ENCODE peak calls at places on chromosomes 12 and 14, in seven cellular contexts. R is DMS 273 treated with DMSO at 0.1 percent for 48 hours; D is MM.1S; T is stimulated activated CD8-positive, alpha-beta memory T cell treated with anti-CD3 and anti-CD28 coated beads, Interleukin-4, amount 100 ng/mL, for 4 hours; U is NB4; S is hypothalamus; G is SK-N-MC. N is an unnamed sample.

GRCh38 chr14:103699901-103700752 is 15.1 kb downstream of the XRCC3 start:
- DNase-seq in S (peak), T (no peak), G (no peak), D (no peak), R (no peak), U (no peak), N (no peak)

GRCh38 chr14:103122578-103123127 is 608 bp upstream of the TNFAIP2 start:
- DNase-seq in U (peak), D (no peak), G (no peak), S (peak), T (no peak), R (no peak), N (no peak)

GRCh38 chr12:82627799-82628198 is 58.9 kb upstream of the TMTC2 start:
- DNase-seq in R (peak), S (no peak), D (peak), G (no peak), U (peak), T (no peak), N (no peak)

GRCh38 chr12:105253882-105254513 is 18.0 kb upstream of the APPL2 start:
- DNase-seq in T (no peak), U (no peak), G (no peak), R (no peak), S (no peak), D (no peak), N (no peak)

GRCh38 chr14:30564235-30564867 is 5.4 kb downstream of the G2E3 start:
- DNase-seq in R (no peak), S (no peak), G (no peak), U (no peak), D (no peak), T (no peak), N (no peak)

GRCh38 chr12:122406701-122407154 is 15.7 kb downstream of the CLIP1 start:
- DNase-seq in G (no peak), T (no peak), D (no peak), R (no peak), S (no peak), U (no peak), N (no peak)

GRCh38 chr12:102299731-102300130 is 102.1 kb upstream of the PMCH start:
- DNase-seq in R (no peak), T (no peak), G (no peak), S (no peak), D (no peak), U (no peak), N (no peak)

GRCh38 chr12:45483571-45483970 is 245.9 kb upstream of the ARID2 start:
- DNase-seq in G (no peak), T (no peak), U (no peak), D (no peak), S (no peak), R (no peak), N (no peak)

GRCh38 chr12:304815-305214 is 42.2 kb upstream of the SLC6A13 start:
- DNase-seq in D (no peak), R (no peak), U (no peak), T (no peak), S (no peak), G (no peak), N (no peak)

GRCh38 chr14:105549481-105549880 is 23.1 kb downstream of the TMEM121 start:
- DNase-seq in T (no peak), R (no peak), U (no peak), D (no peak), S (no peak), G (no peak), N (no peak)

GRCh38 chr14:104393199-104393897 is 186.2 kb upstream of the C14orf180 start:
- DNase-seq in T (no peak), R (no peak), G (no peak), D (no peak), U (no peak), S (no peak), N (no peak)

GRCh38 chr14:54116972-54117371 is 160.3 kb upstream of the BMP4 start:
- DNase-seq in S (no peak), U (no peak), G (no peak), T (no peak), D (no peak), R (no peak), N (no peak)

GRCh38 chr12:43233861-43234260 is 318.1 kb downstream of the ADAMTS20 start:
- DNase-seq in D (no peak), S (no peak), G (no peak), U (no peak), R (no peak), T (no peak), N (no peak)

GRCh38 chr12:108729612-108730336 is 1.5 kb downstream of the CORO1C start:
- DNase-seq in D (no peak), R (peak), T (no peak), G (no peak), S (no peak), U (peak), N (no peak)

GRCh38 chr12:76586764-76587395 is 27.3 kb upstream of the OSBPL8 start:
- DNase-seq in U (peak), S (no peak), R (no peak), G (peak), D (peak), T (peak), N (peak)

GRCh38 chr14:57275023-57275664 is 6.4 kb downstream of the AP5M1 start:
- DNase-seq in T (no peak), G (no peak), D (no peak), S (no peak), R (no peak), U (no peak), N (no peak)

GRCh38 chr14:105850853-105851581 is 324.6 kb downstream of the TMEM121 start:
- DNase-seq in T (no peak), R (no peak), U (no peak), G (no peak), S (no peak), D (no peak), N (no peak)

GRCh38 chr12:128613821-128614220 is 209.9 kb downstream of the SLC15A4 start:
- DNase-seq in G (no peak), U (peak), R (no peak), S (no peak), T (no peak), D (no peak), N (no peak)

GRCh38 chr14:54693761-54694160 is 126.8 kb downstream of the SAMD4A start:
- DNase-seq in T (no peak), D (no peak), S (no peak), U (no peak), R (no peak), G (no peak), N (no peak)

GRCh38 chr14:103395245-103395644 is 10.0 kb downstream of the MARK3 start:
- DNase-seq in R (no peak), T (no peak), G (no peak), D (no peak), U (no peak), S (no peak), N (no peak)

GRCh38 chr14:81668626-81669274 is 135.1 kb upstream of the SEL1L start:
- DNase-seq in R (no peak), U (no peak), G (no peak), D (no peak), S (no peak), T (no peak), N (no peak)

GRCh38 chr14:92503756-92504491 is 9.7 kb upstream of the RIN3 start:
- DNase-seq in R (no peak), G (no peak), D (no peak), U (no peak), T (no peak), S (no peak), N (no peak)

GRCh38 chr14:90397401-90398314 is 829 bp downstream of the CALM1 start:
- DNase-seq in D (peak), G (no peak), T (no peak), S (peak), U (peak), R (no peak), N (peak)

GRCh38 chr14:21072781-21073339 is 2.8 kb downstream of the ARHGEF40 start:
- DNase-seq in R (no peak), U (no peak), T (no peak), G (no peak), S (no peak), D (no peak), N (no peak)

GRCh38 chr12:5173511-5174011 is 129.9 kb downstream of the KCNA5 start:
- DNase-seq in S (no peak), R (no peak), D (no peak), G (no peak), T (no peak), U (no peak), N (no peak)

GRCh38 chr12:459430-460258 is at the start of gene B4GALNT3:
- DNase-seq in D (peak), U (peak), S (peak), R (no peak), G (no peak), T (no peak), N (peak)

GRCh38 chr14:60134702-60135101 is 30.5 kb downstream of the DHRS7 start:
- DNase-seq in G (no peak), D (no peak), S (no peak), R (no peak), U (no peak), T (no peak), N (no peak)

N was measured in MV-4-11.